ENCODE peak calls at places on chromosome 18, in nine cellular contexts. One of them, this sample, is unnamed.

GRCh38 chr18:47604041-47604440 is 326.4 kb downstream of the SMAD2 start:
- DNase-seq in ureter: no peak
- DNase-seq in OCI-LY7: no peak
- DNase-seq in stimulated activated CD4-positive, alpha-beta T cell treated with anti-CD3 and anti-CD28 coated beads, Interleukin-15, amount 100 ng/mL, for 24 hours: no peak
- DNase-seq in fibroblast of lung: no peak
- DNase-seq in activated CD4-positive, alpha-beta T cell treated with anti-CD3 and anti-CD28 coated beads, Interleukin-2, amount 50 U/mL, for 4 hours: no peak
- DNase-seq in NCI-H1105: no peak
- DNase-seq in endodermal cell: no peak
- DNase-seq in stimulated activated naive B cell treated with anti-CD40 and anti-IgM and Interleukin-4, amounts not matched to agents 10 μg/mL and 1 μg/mL and 100 μg/mL, for 72 hours: no peak
- DNase-seq in this sample: no peak

GRCh38 chr18:77055429-77056310 is 76.9 kb downstream of the MBP start:
- DNase-seq in activated CD4-positive, alpha-beta T cell treated with anti-CD3 and anti-CD28 coated beads, Interleukin-2, amount 50 U/mL, for 4 hours: no peak
- DNase-seq in ureter: no peak
- DNase-seq in OCI-LY7: peak; percentile 62
- DNase-seq in stimulated activated naive B cell treated with anti-CD40 and anti-IgM and Interleukin-4, amounts not matched to agents 10 μg/mL and 1 μg/mL and 100 μg/mL, for 72 hours: peak; percentile 49
- DNase-seq in stimulated activated CD4-positive, alpha-beta T cell treated with anti-CD3 and anti-CD28 coated beads, Interleukin-15, amount 100 ng/mL, for 24 hours: peak; percentile 43
- DNase-seq in endodermal cell: no peak
- DNase-seq in NCI-H1105: no peak
- DNase-seq in fibroblast of lung: no peak
- DNase-seq in this sample: no peak

GRCh38 chr18:23380817-23381216 is 72.3 kb upstream of the RIOK3 start:
- DNase-seq in OCI-LY7: no peak
- DNase-seq in endodermal cell: no peak
- DNase-seq in NCI-H1105: no peak
- DNase-seq in ureter: no peak
- DNase-seq in stimulated activated CD4-positive, alpha-beta T cell treated with anti-CD3 and anti-CD28 coated beads, Interleukin-15, amount 100 ng/mL, for 24 hours: no peak
- DNase-seq in activated CD4-positive, alpha-beta T cell treated with anti-CD3 and anti-CD28 coated beads, Interleukin-2, amount 50 U/mL, for 4 hours: no peak
- DNase-seq in stimulated activated naive B cell treated with anti-CD40 and anti-IgM and Interleukin-4, amounts not matched to agents 10 μg/mL and 1 μg/mL and 100 μg/mL, for 72 hours: no peak
- DNase-seq in fibroblast of lung: peak; percentile 86
- DNase-seq in this sample: no peak

GRCh38 chr18:66838340-66838987 is 234.6 kb upstream of the CDH19 start:
- DNase-seq in fibroblast of lung: no peak
- DNase-seq in stimulated activated CD4-positive, alpha-beta T cell treated with anti-CD3 and anti-CD28 coated beads, Interleukin-15, amount 100 ng/mL, for 24 hours: no peak
- DNase-seq in stimulated activated naive B cell treated with anti-CD40 and anti-IgM and Interleukin-4, amounts not matched to agents 10 μg/mL and 1 μg/mL and 100 μg/mL, for 72 hours: no peak
- DNase-seq in endodermal cell: no peak
- DNase-seq in ureter: no peak
- DNase-seq in NCI-H1105: no peak
- DNase-seq in activated CD4-positive, alpha-beta T cell treated with anti-CD3 and anti-CD28 coated beads, Interleukin-2, amount 50 U/mL, for 4 hours: no peak
- DNase-seq in OCI-LY7: no peak
- DNase-seq in this sample: no peak

GRCh38 chr18:6627621-6628020 is 101.9 kb upstream of the ARHGAP28 start:
- DNase-seq in NCI-H1105: no peak
- DNase-seq in stimulated activated CD4-positive, alpha-beta T cell treated with anti-CD3 and anti-CD28 coated beads, Interleukin-15, amount 100 ng/mL, for 24 hours: no peak
- DNase-seq in fibroblast of lung: peak; percentile 68
- DNase-seq in ureter: no peak
- DNase-seq in stimulated activated naive B cell treated with anti-CD40 and anti-IgM and Interleukin-4, amounts not matched to agents 10 μg/mL and 1 μg/mL and 100 μg/mL, for 72 hours: no peak
- DNase-seq in activated CD4-positive, alpha-beta T cell treated with anti-CD3 and anti-CD28 coated beads, Interleukin-2, amount 50 U/mL, for 4 hours: no peak
- DNase-seq in endodermal cell: no peak
- DNase-seq in OCI-LY7: no peak
- DNase-seq in this sample: no peak

GRCh38 chr18:967037-967576 is 62.4 kb downstream of the ADCYAP1 start:
- DNase-seq in endodermal cell: no peak
- DNase-seq in activated CD4-positive, alpha-beta T cell treated with anti-CD3 and anti-CD28 coated beads, Interleukin-2, amount 50 U/mL, for 4 hours: no peak
- DNase-seq in NCI-H1105: no peak
- DNase-seq in ureter: no peak
- DNase-seq in stimulated activated CD4-positive, alpha-beta T cell treated with anti-CD3 and anti-CD28 coated beads, Interleukin-15, amount 100 ng/mL, for 24 hours: no peak
- DNase-seq in stimulated activated naive B cell treated with anti-CD40 and anti-IgM and Interleukin-4, amounts not matched to agents 10 μg/mL and 1 μg/mL and 100 μg/mL, for 72 hours: no peak
- DNase-seq in OCI-LY7: no peak
- DNase-seq in fibroblast of lung: peak; percentile 20
- DNase-seq in this sample: no peak

GRCh38 chr18:13681701-13682100 is 44.7 kb downstream of the FAM210A start:
- DNase-seq in NCI-H1105: no peak
- DNase-seq in activated CD4-positive, alpha-beta T cell treated with anti-CD3 and anti-CD28 coated beads, Interleukin-2, amount 50 U/mL, for 4 hours: no peak
- DNase-seq in endodermal cell: no peak
- DNase-seq in OCI-LY7: no peak
- DNase-seq in fibroblast of lung: no peak
- DNase-seq in stimulated activated naive B cell treated with anti-CD40 and anti-IgM and Interleukin-4, amounts not matched to agents 10 μg/mL and 1 μg/mL and 100 μg/mL, for 72 hours: no peak
- DNase-seq in stimulated activated CD4-positive, alpha-beta T cell treated with anti-CD3 and anti-CD28 coated beads, Interleukin-15, amount 100 ng/mL, for 24 hours: no peak
- DNase-seq in ureter: no peak
- DNase-seq in this sample: no peak

GRCh38 chr18:8307960-8308359 is 301.3 kb upstream of the RAB12 start:
- DNase-seq in OCI-LY7: no peak
- DNase-seq in stimulated activated CD4-positive, alpha-beta T cell treated with anti-CD3 and anti-CD28 coated beads, Interleukin-15, amount 100 ng/mL, for 24 hours: no peak
- DNase-seq in stimulated activated naive B cell treated with anti-CD40 and anti-IgM and Interleukin-4, amounts not matched to agents 10 μg/mL and 1 μg/mL and 100 μg/mL, for 72 hours: no peak
- DNase-seq in ureter: no peak
- DNase-seq in activated CD4-positive, alpha-beta T cell treated with anti-CD3 and anti-CD28 coated beads, Interleukin-2, amount 50 U/mL, for 4 hours: no peak
- DNase-seq in NCI-H1105: no peak
- DNase-seq in fibroblast of lung: no peak
- DNase-seq in endodermal cell: no peak
- DNase-seq in this sample: no peak

GRCh38 chr18:63890950-63891304 is 3.4 kb downstream of the SERPINB2 start:
- DNase-seq in NCI-H1105: no peak
- DNase-seq in endodermal cell: no peak
- DNase-seq in OCI-LY7: no peak
- DNase-seq in activated CD4-positive, alpha-beta T cell treated with anti-CD3 and anti-CD28 coated beads, Interleukin-2, amount 50 U/mL, for 4 hours: no peak
- DNase-seq in ureter: no peak
- DNase-seq in fibroblast of lung: no peak
- DNase-seq in stimulated activated CD4-positive, alpha-beta T cell treated with anti-CD3 and anti-CD28 coated beads, Interleukin-15, amount 100 ng/mL, for 24 hours: no peak
- DNase-seq in stimulated activated naive B cell treated with anti-CD40 and anti-IgM and Interleukin-4, amounts not matched to agents 10 μg/mL and 1 μg/mL and 100 μg/mL, for 72 hours: no peak
- DNase-seq in this sample: no peak

GRCh38 chr18:36186461-36187137 is 698 bp upstream of the MOCOS start:
- DNase-seq in stimulated activated CD4-positive, alpha-beta T cell treated with anti-CD3 and anti-CD28 coated beads, Interleukin-15, amount 100 ng/mL, for 24 hours: peak; percentile 52
- DNase-seq in NCI-H1105: no peak
- DNase-seq in OCI-LY7: no peak
- DNase-seq in ureter: peak; percentile 64
- DNase-seq in activated CD4-positive, alpha-beta T cell treated with anti-CD3 and anti-CD28 coated beads, Interleukin-2, amount 50 U/mL, for 4 hours: no peak
- DNase-seq in stimulated activated naive B cell treated with anti-CD40 and anti-IgM and Interleukin-4, amounts not matched to agents 10 μg/mL and 1 μg/mL and 100 μg/mL, for 72 hours: no peak
- DNase-seq in endodermal cell: peak; percentile 71
- DNase-seq in fibroblast of lung: peak; percentile 44
- DNase-seq in this sample: no peak

GRCh38 chr18:49691177-49691608 is 122.1 kb downstream of the ACAA2 start:
- DNase-seq in NCI-H1105: no peak
- DNase-seq in stimulated activated CD4-positive, alpha-beta T cell treated with anti-CD3 and anti-CD28 coated beads, Interleukin-15, amount 100 ng/mL, for 24 hours: no peak
- DNase-seq in ureter: no peak
- DNase-seq in fibroblast of lung: peak; percentile 99
- DNase-seq in activated CD4-positive, alpha-beta T cell treated with anti-CD3 and anti-CD28 coated beads, Interleukin-2, amount 50 U/mL, for 4 hours: no peak
- DNase-seq in stimulated activated naive B cell treated with anti-CD40 and anti-IgM and Interleukin-4, amounts not matched to agents 10 μg/mL and 1 μg/mL and 100 μg/mL, for 72 hours: no peak
- DNase-seq in OCI-LY7: no peak
- DNase-seq in endodermal cell: no peak
- DNase-seq in this sample: no peak

GRCh38 chr18:53909668-53910067 is 314.8 kb downstream of the MBD2 start:
- DNase-seq in OCI-LY7: peak; percentile 41
- DNase-seq in NCI-H1105: no peak
- DNase-seq in ureter: no peak
- DNase-seq in activated CD4-positive, alpha-beta T cell treated with anti-CD3 and anti-CD28 coated beads, Interleukin-2, amount 50 U/mL, for 4 hours: no peak
- DNase-seq in stimulated activated naive B cell treated with anti-CD40 and anti-IgM and Interleukin-4, amounts not matched to agents 10 μg/mL and 1 μg/mL and 100 μg/mL, for 72 hours: no peak
- DNase-seq in fibroblast of lung: peak; percentile 8
- DNase-seq in endodermal cell: no peak
- DNase-seq in stimulated activated CD4-positive, alpha-beta T cell treated with anti-CD3 and anti-CD28 coated beads, Interleukin-15, amount 100 ng/mL, for 24 hours: peak; percentile 9
- DNase-seq in this sample: no peak

GRCh38 chr18:74946646-74947045 is 262.3 kb downstream of the PTGR3 start:
- DNase-seq in OCI-LY7: no peak
- DNase-seq in NCI-H1105: no peak
- DNase-seq in fibroblast of lung: no peak
- DNase-seq in stimulated activated naive B cell treated with anti-CD40 and anti-IgM and Interleukin-4, amounts not matched to agents 10 μg/mL and 1 μg/mL and 100 μg/mL, for 72 hours: no peak
- DNase-seq in ureter: no peak
- DNase-seq in activated CD4-positive, alpha-beta T cell treated with anti-CD3 and anti-CD28 coated beads, Interleukin-2, amount 50 U/mL, for 4 hours: no peak
- DNase-seq in endodermal cell: no peak
- DNase-seq in stimulated activated CD4-positive, alpha-beta T cell treated with anti-CD3 and anti-CD28 coated beads, Interleukin-15, amount 100 ng/mL, for 24 hours: no peak
- DNase-seq in this sample: no peak

GRCh38 chr18:9913151-9913525 is 678 bp upstream of the VAPA start:
- DNase-seq in OCI-LY7: no peak
- DNase-seq in stimulated activated CD4-positive, alpha-beta T cell treated with anti-CD3 and anti-CD28 coated beads, Interleukin-15, amount 100 ng/mL, for 24 hours: no peak
- DNase-seq in ureter: no peak
- DNase-seq in NCI-H1105: no peak
- DNase-seq in activated CD4-positive, alpha-beta T cell treated with anti-CD3 and anti-CD28 coated beads, Interleukin-2, amount 50 U/mL, for 4 hours: no peak
- DNase-seq in fibroblast of lung: peak; percentile 55
- DNase-seq in endodermal cell: no peak
- DNase-seq in stimulated activated naive B cell treated with anti-CD40 and anti-IgM and Interleukin-4, amounts not matched to agents 10 μg/mL and 1 μg/mL and 100 μg/mL, for 72 hours: no peak
- DNase-seq in this sample: no peak

GRCh38 chr18:60775978-60776377 is 403.4 kb upstream of the MC4R start:
- DNase-seq in activated CD4-positive, alpha-beta T cell treated with anti-CD3 and anti-CD28 coated beads, Interleukin-2, amount 50 U/mL, for 4 hours: no peak
- DNase-seq in endodermal cell: no peak
- DNase-seq in ureter: no peak
- DNase-seq in stimulated activated naive B cell treated with anti-CD40 and anti-IgM and Interleukin-4, amounts not matched to agents 10 μg/mL and 1 μg/mL and 100 μg/mL, for 72 hours: no peak
- DNase-seq in fibroblast of lung: no peak
- DNase-seq in OCI-LY7: no peak
- DNase-seq in NCI-H1105: no peak
- DNase-seq in stimulated activated CD4-positive, alpha-beta T cell treated with anti-CD3 and anti-CD28 coated beads, Interleukin-15, amount 100 ng/mL, for 24 hours: no peak
- DNase-seq in this sample: no peak

GRCh38 chr18:61635901-61636528 is 256.8 kb downstream of the RNF152 start:
- DNase-seq in ureter: peak; percentile 83
- DNase-seq in stimulated activated CD4-positive, alpha-beta T cell treated with anti-CD3 and anti-CD28 coated beads, Interleukin-15, amount 100 ng/mL, for 24 hours: peak; percentile 48
- DNase-seq in fibroblast of lung: peak; percentile 27
- DNase-seq in endodermal cell: peak; percentile 85
- DNase-seq in NCI-H1105: peak; percentile 37
- DNase-seq in stimulated activated naive B cell treated with anti-CD40 and anti-IgM and Interleukin-4, amounts not matched to agents 10 μg/mL and 1 μg/mL and 100 μg/mL, for 72 hours: peak; percentile 5
- DNase-seq in activated CD4-positive, alpha-beta T cell treated with anti-CD3 and anti-CD28 coated beads, Interleukin-2, amount 50 U/mL, for 4 hours: peak; percentile 12
- DNase-seq in OCI-LY7: peak; percentile 31
- DNase-seq in this sample: no peak

GRCh38 chr18:33802955-33803354 is 224.9 kb downstream of the ASXL3 start:
- DNase-seq in endodermal cell: no peak
- DNase-seq in stimulated activated naive B cell treated with anti-CD40 and anti-IgM and Interleukin-4, amounts not matched to agents 10 μg/mL and 1 μg/mL and 100 μg/mL, for 72 hours: no peak
- DNase-seq in NCI-H1105: peak; percentile 99
- DNase-seq in ureter: peak; percentile 64
- DNase-seq in fibroblast of lung: no peak
- DNase-seq in OCI-LY7: peak; percentile 66
- DNase-seq in stimulated activated CD4-positive, alpha-beta T cell treated with anti-CD3 and anti-CD28 coated beads, Interleukin-15, amount 100 ng/mL, for 24 hours: no peak
- DNase-seq in activated CD4-positive, alpha-beta T cell treated with anti-CD3 and anti-CD28 coated beads, Interleukin-2, amount 50 U/mL, for 4 hours: no peak
- DNase-seq in this sample: no peak

GRCh38 chr18:5106730-5107129 is 90.3 kb downstream of the AKAIN1 start:
- DNase-seq in stimulated activated naive B cell treated with anti-CD40 and anti-IgM and Interleukin-4, amounts not matched to agents 10 μg/mL and 1 μg/mL and 100 μg/mL, for 72 hours: no peak
- DNase-seq in stimulated activated CD4-positive, alpha-beta T cell treated with anti-CD3 and anti-CD28 coated beads, Interleukin-15, amount 100 ng/mL, for 24 hours: no peak
- DNase-seq in NCI-H1105: no peak
- DNase-seq in OCI-LY7: peak; percentile 24
- DNase-seq in endodermal cell: no peak
- DNase-seq in fibroblast of lung: no peak
- DNase-seq in activated CD4-positive, alpha-beta T cell treated with anti-CD3 and anti-CD28 coated beads, Interleukin-2, amount 50 U/mL, for 4 hours: no peak
- DNase-seq in ureter: no peak
- DNase-seq in this sample: no peak

GRCh38 chr18:52392160-52392559 is 52.2 kb downstream of the DCC start:
- DNase-seq in fibroblast of lung: no peak
- DNase-seq in activated CD4-positive, alpha-beta T cell treated with anti-CD3 and anti-CD28 coated beads, Interleukin-2, amount 50 U/mL, for 4 hours: no peak
- DNase-seq in endodermal cell: no peak
- DNase-seq in ureter: no peak
- DNase-seq in stimulated activated naive B cell treated with anti-CD40 and anti-IgM and Interleukin-4, amounts not matched to agents 10 μg/mL and 1 μg/mL and 100 μg/mL, for 72 hours: no peak
- DNase-seq in stimulated activated CD4-positive, alpha-beta T cell treated with anti-CD3 and anti-CD28 coated beads, Interleukin-15, amount 100 ng/mL, for 24 hours: no peak
- DNase-seq in NCI-H1105: no peak
- DNase-seq in OCI-LY7: no peak
- DNase-seq in this sample: no peak

GRCh38 chr18:56447972-56448371 is 190.4 kb downstream of the TXNL1 start:
- DNase-seq in endodermal cell: no peak
- DNase-seq in NCI-H1105: no peak
- DNase-seq in stimulated activated naive B cell treated with anti-CD40 and anti-IgM and Interleukin-4, amounts not matched to agents 10 μg/mL and 1 μg/mL and 100 μg/mL, for 72 hours: no peak
- DNase-seq in OCI-LY7: no peak
- DNase-seq in stimulated activated CD4-positive, alpha-beta T cell treated with anti-CD3 and anti-CD28 coated beads, Interleukin-15, amount 100 ng/mL, for 24 hours: no peak
- DNase-seq in activated CD4-positive, alpha-beta T cell treated with anti-CD3 and anti-CD28 coated beads, Interleukin-2, amount 50 U/mL, for 4 hours: no peak
- DNase-seq in fibroblast of lung: peak; percentile 2
- DNase-seq in ureter: no peak
- DNase-seq in this sample: no peak

GRCh38 chr18:76475450-76476203 is 19.4 kb downstream of the ZNF516 start:
- DNase-seq in NCI-H1105: no peak
- DNase-seq in OCI-LY7: no peak
- DNase-seq in activated CD4-positive, alpha-beta T cell treated with anti-CD3 and anti-CD28 coated beads, Interleukin-2, amount 50 U/mL, for 4 hours: no peak
- DNase-seq in endodermal cell: no peak
- DNase-seq in fibroblast of lung: peak; percentile 16
- DNase-seq in stimulated activated naive B cell treated with anti-CD40 and anti-IgM and Interleukin-4, amounts not matched to agents 10 μg/mL and 1 μg/mL and 100 μg/mL, for 72 hours: no peak
- DNase-seq in stimulated activated CD4-positive, alpha-beta T cell treated with anti-CD3 and anti-CD28 coated beads, Interleukin-15, amount 100 ng/mL, for 24 hours: no peak
- DNase-seq in ureter: no peak
- DNase-seq in this sample: no peak

GRCh38 chr18:907171-907879 is 2.7 kb downstream of the ADCYAP1 start:
- DNase-seq in ureter: no peak
- DNase-seq in endodermal cell: peak; percentile 78
- DNase-seq in activated CD4-positive, alpha-beta T cell treated with anti-CD3 and anti-CD28 coated beads, Interleukin-2, amount 50 U/mL, for 4 hours: no peak
- DNase-seq in OCI-LY7: no peak
- DNase-seq in fibroblast of lung: no peak
- DNase-seq in stimulated activated naive B cell treated with anti-CD40 and anti-IgM and Interleukin-4, amounts not matched to agents 10 μg/mL and 1 μg/mL and 100 μg/mL, for 72 hours: no peak
- DNase-seq in NCI-H1105: no peak
- DNase-seq in stimulated activated CD4-positive, alpha-beta T cell treated with anti-CD3 and anti-CD28 coated beads, Interleukin-15, amount 100 ng/mL, for 24 hours: peak; percentile 39
- DNase-seq in this sample: no peak

GRCh38 chr18:21851327-21851961 is 110.9 kb downstream of the MIB1 start:
- DNase-seq in stimulated activated naive B cell treated with anti-CD40 and anti-IgM and Interleukin-4, amounts not matched to agents 10 μg/mL and 1 μg/mL and 100 μg/mL, for 72 hours: no peak
- DNase-seq in endodermal cell: no peak
- DNase-seq in OCI-LY7: peak; percentile 32
- DNase-seq in ureter: no peak
- DNase-seq in NCI-H1105: no peak
- DNase-seq in stimulated activated CD4-positive, alpha-beta T cell treated with anti-CD3 and anti-CD28 coated beads, Interleukin-15, amount 100 ng/mL, for 24 hours: no peak
- DNase-seq in activated CD4-positive, alpha-beta T cell treated with anti-CD3 and anti-CD28 coated beads, Interleukin-2, amount 50 U/mL, for 4 hours: no peak
- DNase-seq in fibroblast of lung: no peak
- DNase-seq in this sample: no peak

GRCh38 chr18:13437034-13437433 is 218.5 kb downstream of the LDLRAD4 start:
- DNase-seq in NCI-H1105: no peak
- DNase-seq in activated CD4-positive, alpha-beta T cell treated with anti-CD3 and anti-CD28 coated beads, Interleukin-2, amount 50 U/mL, for 4 hours: no peak
- DNase-seq in fibroblast of lung: peak; percentile 54
- DNase-seq in OCI-LY7: no peak
- DNase-seq in stimulated activated naive B cell treated with anti-CD40 and anti-IgM and Interleukin-4, amounts not matched to agents 10 μg/mL and 1 μg/mL and 100 μg/mL, for 72 hours: no peak
- DNase-seq in stimulated activated CD4-positive, alpha-beta T cell treated with anti-CD3 and anti-CD28 coated beads, Interleukin-15, amount 100 ng/mL, for 24 hours: peak; percentile 38
- DNase-seq in ureter: no peak
- DNase-seq in endodermal cell: no peak
- DNase-seq in this sample: no peak

GRCh38 chr18:28002841-28003240 is 174.1 kb downstream of the CDH2 start:
- DNase-seq in stimulated activated naive B cell treated with anti-CD40 and anti-IgM and Interleukin-4, amounts not matched to agents 10 μg/mL and 1 μg/mL and 100 μg/mL, for 72 hours: no peak
- DNase-seq in OCI-LY7: no peak
- DNase-seq in fibroblast of lung: no peak
- DNase-seq in activated CD4-positive, alpha-beta T cell treated with anti-CD3 and anti-CD28 coated beads, Interleukin-2, amount 50 U/mL, for 4 hours: no peak
- DNase-seq in ureter: no peak
- DNase-seq in endodermal cell: no peak
- DNase-seq in stimulated activated CD4-positive, alpha-beta T cell treated with anti-CD3 and anti-CD28 coated beads, Interleukin-15, amount 100 ng/mL, for 24 hours: no peak
- DNase-seq in NCI-H1105: no peak
- DNase-seq in this sample: no peak

GRCh38 chr18:58208207-58208944 is 164.3 kb downstream of the NEDD4L start:
- DNase-seq in stimulated activated naive B cell treated with anti-CD40 and anti-IgM and Interleukin-4, amounts not matched to agents 10 μg/mL and 1 μg/mL and 100 μg/mL, for 72 hours: no peak
- DNase-seq in fibroblast of lung: peak; percentile 45
- DNase-seq in ureter: no peak
- DNase-seq in stimulated activated CD4-positive, alpha-beta T cell treated with anti-CD3 and anti-CD28 coated beads, Interleukin-15, amount 100 ng/mL, for 24 hours: no peak
- DNase-seq in activated CD4-positive, alpha-beta T cell treated with anti-CD3 and anti-CD28 coated beads, Interleukin-2, amount 50 U/mL, for 4 hours: no peak
- DNase-seq in OCI-LY7: no peak
- DNase-seq in endodermal cell: no peak
- DNase-seq in NCI-H1105: no peak
- DNase-seq in this sample: no peak

GRCh38 chr18:28183418-28184078 is 6.6 kb upstream of the CDH2 start:
- DNase-seq in stimulated activated CD4-positive, alpha-beta T cell treated with anti-CD3 and anti-CD28 coated beads, Interleukin-15, amount 100 ng/mL, for 24 hours: no peak
- DNase-seq in NCI-H1105: no peak
- DNase-seq in activated CD4-positive, alpha-beta T cell treated with anti-CD3 and anti-CD28 coated beads, Interleukin-2, amount 50 U/mL, for 4 hours: no peak
- DNase-seq in ureter: no peak
- DNase-seq in stimulated activated naive B cell treated with anti-CD40 and anti-IgM and Interleukin-4, amounts not matched to agents 10 μg/mL and 1 μg/mL and 100 μg/mL, for 72 hours: no peak
- DNase-seq in fibroblast of lung: peak; percentile 65
- DNase-seq in OCI-LY7: no peak
- DNase-seq in endodermal cell: no peak
- DNase-seq in this sample: no peak

GRCh38 chr18:59752666-59753065 is 55.4 kb upstream of the CCBE1 start:
- DNase-seq in stimulated activated CD4-positive, alpha-beta T cell treated with anti-CD3 and anti-CD28 coated beads, Interleukin-15, amount 100 ng/mL, for 24 hours: no peak
- DNase-seq in ureter: no peak
- DNase-seq in fibroblast of lung: peak; percentile 25
- DNase-seq in OCI-LY7: no peak
- DNase-seq in activated CD4-positive, alpha-beta T cell treated with anti-CD3 and anti-CD28 coated beads, Interleukin-2, amount 50 U/mL, for 4 hours: no peak
- DNase-seq in endodermal cell: no peak
- DNase-seq in NCI-H1105: no peak
- DNase-seq in stimulated activated naive B cell treated with anti-CD40 and anti-IgM and Interleukin-4, amounts not matched to agents 10 μg/mL and 1 μg/mL and 100 μg/mL, for 72 hours: no peak
- DNase-seq in this sample: no peak

GRCh38 chr18:37019157-37019571 is 190.2 kb downstream of the KIAA1328 start:
- DNase-seq in activated CD4-positive, alpha-beta T cell treated with anti-CD3 and anti-CD28 coated beads, Interleukin-2, amount 50 U/mL, for 4 hours: no peak
- DNase-seq in NCI-H1105: peak; percentile 21
- DNase-seq in fibroblast of lung: peak; percentile 15
- DNase-seq in endodermal cell: peak; percentile 52
- DNase-seq in stimulated activated CD4-positive, alpha-beta T cell treated with anti-CD3 and anti-CD28 coated beads, Interleukin-15, amount 100 ng/mL, for 24 hours: no peak
- DNase-seq in ureter: no peak
- DNase-seq in stimulated activated naive B cell treated with anti-CD40 and anti-IgM and Interleukin-4, amounts not matched to agents 10 μg/mL and 1 μg/mL and 100 μg/mL, for 72 hours: no peak
- DNase-seq in OCI-LY7: no peak
- DNase-seq in this sample: peak; percentile 29

GRCh38 chr18:59265246-59266018 is 7.8 kb downstream of the RAX start:
- DNase-seq in endodermal cell: peak; percentile 94
- DNase-seq in stimulated activated naive B cell treated with anti-CD40 and anti-IgM and Interleukin-4, amounts not matched to agents 10 μg/mL and 1 μg/mL and 100 μg/mL, for 72 hours: no peak
- DNase-seq in activated CD4-positive, alpha-beta T cell treated with anti-CD3 and anti-CD28 coated beads, Interleukin-2, amount 50 U/mL, for 4 hours: no peak
- DNase-seq in stimulated activated CD4-positive, alpha-beta T cell treated with anti-CD3 and anti-CD28 coated beads, Interleukin-15, amount 100 ng/mL, for 24 hours: peak; percentile 75
- DNase-seq in ureter: no peak
- DNase-seq in OCI-LY7: no peak
- DNase-seq in fibroblast of lung: no peak
- DNase-seq in NCI-H1105: no peak
- DNase-seq in this sample: no peak

GRCh38 chr18:47979611-47980200 is 49.2 kb upstream of the SMAD2 start:
- DNase-seq in activated CD4-positive, alpha-beta T cell treated with anti-CD3 and anti-CD28 coated beads, Interleukin-2, amount 50 U/mL, for 4 hours: no peak
- DNase-seq in stimulated activated naive B cell treated with anti-CD40 and anti-IgM and Interleukin-4, amounts not matched to agents 10 μg/mL and 1 μg/mL and 100 μg/mL, for 72 hours: no peak
- DNase-seq in fibroblast of lung: no peak
- DNase-seq in stimulated activated CD4-positive, alpha-beta T cell treated with anti-CD3 and anti-CD28 coated beads, Interleukin-15, amount 100 ng/mL, for 24 hours: no peak
- DNase-seq in ureter: no peak
- DNase-seq in endodermal cell: peak; percentile 43
- DNase-seq in OCI-LY7: no peak
- DNase-seq in NCI-H1105: no peak
- DNase-seq in this sample: no peak

This sample was measured in iPS DF 6.9.